ENCODE peak calls at places on chromosomes 2 and 18, in nine cellular contexts. Q is stimulated activated CD8-positive, alpha-beta memory T cell treated with anti-CD3 and anti-CD28 coated beads, Interleukin-15, amount 100 ng/mL, for 4 hours; C is germinal center; B is A549; A is astrocyte of the spinal cord; Y is adrenal gland; X is thoracic aorta; W is NCI-H82; G is H9. P is an unnamed sample.

GRCh38 chr2:96356889-96357288 is 21.3 kb downstream of the NCAPH start:
- DNase-seq in G (no peak), W (no peak), Q (no peak), Y (peak; percentile 26), B (no peak), A (no peak), X (no peak), C (no peak), P (no peak)

GRCh38 chr2:238425979-238426567 is 654 bp upstream of the ASB1 start:
- DNase-seq in Y (no peak), C (no peak), A (peak; percentile 90), W (peak; percentile 77), X (no peak), B (peak; percentile 54), G (no peak), Q (no peak), P (peak; percentile 62)

GRCh38 chr18:58064406-58064998 is 20.5 kb downstream of the NEDD4L start:
- DNase-seq in C (peak; percentile 14), W (no peak), Q (no peak), G (no peak), A (no peak), X (no peak), B (no peak), Y (no peak), P (no peak)

GRCh38 chr2:114762986-114763385 is 320.5 kb downstream of the DPP10 start:
- DNase-seq in Q (no peak), B (no peak), X (no peak), Y (peak; percentile 18), G (no peak), A (no peak), W (no peak), C (no peak), P (no peak)

GRCh38 chr2:172998547-172998946 is 77.1 kb upstream of the MAP3K20 start:
- DNase-seq in A (no peak), Q (no peak), W (no peak), X (no peak), B (no peak), G (no peak), Y (no peak), C (no peak), P (no peak)

GRCh38 chr18:62763101-62763521 is 47.8 kb downstream of the PHLPP1 start:
- DNase-seq in X (no peak), B (no peak), C (no peak), W (no peak), G (no peak), Y (no peak), Q (no peak), A (no peak), P (no peak)

GRCh38 chr2:111990856-111991255 is 64.2 kb upstream of the TMEM87B start:
- DNase-seq in B (no peak), A (no peak), G (no peak), X (no peak), Y (no peak), Q (no peak), C (no peak), W (no peak), P (no peak)

GRCh38 chr2:221965806-221966205 is 333.0 kb downstream of the PAX3 start:
- DNase-seq in G (no peak), C (no peak), A (no peak), Q (no peak), Y (no peak), B (no peak), X (no peak), W (no peak), P (no peak)

P was measured in astrocyte of the cerebellum.